ENCODE peak calls at places on chromosomes 16 and 17, in six cellular contexts. G is bronchial epithelial cell, N is transverse colon, C is fibroblast of pulmonary artery, X is NB4, S is lower leg skin. M is an unnamed sample.

GRCh38 chr16:17529982-17530760 is 59.4 kb upstream of the XYLT1 start:
- DNase-seq in C (no peak), N (peak), X (no peak), S (no peak), G (no peak), M (no peak)

GRCh38 chr17:49101054-49101534 is 31.5 kb upstream of the B4GALNT2 start:
- DNase-seq in C (peak), S (peak), X (no peak), G (peak), N (no peak), M (peak)

GRCh38 chr17:75785770-75786538 is 1.3 kb downstream of the UNK start:
- DNase-seq in G (peak), X (peak), C (peak), N (no peak), S (no peak), M (no peak)

GRCh38 chr17:33436321-33436720 is 143.2 kb upstream of the ASIC2 start:
- DNase-seq in C (peak), S (no peak), N (no peak), X (peak), G (peak), M (no peak)

GRCh38 chr16:73196670-73197069 is 148.7 kb upstream of the ZFHX3 start:
- DNase-seq in N (peak), C (peak), X (peak), G (peak), S (no peak), M (peak)

GRCh38 chr17:5537251-5537650 is 47.1 kb downstream of the NLRP1 start:
- DNase-seq in N (no peak), X (no peak), C (peak), S (no peak), G (no peak), M (no peak)

GRCh38 chr17:82242977-82243647 is 14.3 kb downstream of the SLC16A3 start:
- DNase-seq in C (peak), G (peak), S (no peak), X (peak), N (peak), M (peak)

GRCh38 chr17:7294614-7295153 is at the start of gene YBX2:
- DNase-seq in X (peak), N (peak), S (peak), C (no peak), G (no peak), M (peak)

GRCh38 chr16:88333645-88334516 is 48.9 kb upstream of the ZNF469 start:
- DNase-seq in G (no peak), S (no peak), N (no peak), C (no peak), X (no peak), M (no peak)

GRCh38 chr17:7479139-7479388 is 367 bp downstream of the ZBTB4 start:
- DNase-seq in C (no peak), S (no peak), G (no peak), X (no peak), N (no peak), M (no peak)

GRCh38 chr17:1006054-1006453 is 9.1 kb downstream of the TIMM22 start:
- DNase-seq in S (no peak), C (no peak), G (peak), N (peak), X (no peak), M (no peak)

GRCh38 chr17:65294184-65294719 is 157.1 kb downstream of the RGS9 start:
- DNase-seq in X (peak), N (peak), S (peak), G (peak), C (peak), M (peak)

GRCh38 chr17:56593073-56593740 is at the start of gene NOG:
- DNase-seq in N (no peak), S (peak), G (no peak), X (peak), C (no peak), M (peak)

GRCh38 chr16:3188925-3189825 is 1.2 kb downstream of the OR1F1 start:
- DNase-seq in N (no peak), S (no peak), X (peak), G (peak), C (peak), M (peak)

GRCh38 chr16:1150511-1150982 is 2.4 kb upstream of the CACNA1H start:
- DNase-seq in G (no peak), S (no peak), X (peak), C (no peak), N (no peak), M (no peak)
- TF ChIP-seq CTCF in G (no peak), S (no peak), X (no peak), C (no peak), N (no peak), M (no peak)

GRCh38 chr17:67376509-67376891 is 581 bp upstream of the PITPNC1 start:
- DNase-seq in G (no peak), N (peak), S (no peak), X (peak), C (no peak), M (no peak)

GRCh38 chr17:67378444-67379250 is 1.6 kb downstream of the PITPNC1 start:
- DNase-seq in C (peak), G (peak), S (peak), N (peak), X (peak), M (peak)

GRCh38 chr17:67375761-67376160 is 1.3 kb upstream of the PITPNC1 start:
- DNase-seq in G (no peak), S (no peak), C (no peak), X (no peak), N (no peak), M (no peak)

GRCh38 chr17:67377727-67378443 is 804 bp downstream of the PITPNC1 start:
- DNase-seq in S (peak), X (peak), N (peak), G (peak), C (peak), M (peak)

DNA sequence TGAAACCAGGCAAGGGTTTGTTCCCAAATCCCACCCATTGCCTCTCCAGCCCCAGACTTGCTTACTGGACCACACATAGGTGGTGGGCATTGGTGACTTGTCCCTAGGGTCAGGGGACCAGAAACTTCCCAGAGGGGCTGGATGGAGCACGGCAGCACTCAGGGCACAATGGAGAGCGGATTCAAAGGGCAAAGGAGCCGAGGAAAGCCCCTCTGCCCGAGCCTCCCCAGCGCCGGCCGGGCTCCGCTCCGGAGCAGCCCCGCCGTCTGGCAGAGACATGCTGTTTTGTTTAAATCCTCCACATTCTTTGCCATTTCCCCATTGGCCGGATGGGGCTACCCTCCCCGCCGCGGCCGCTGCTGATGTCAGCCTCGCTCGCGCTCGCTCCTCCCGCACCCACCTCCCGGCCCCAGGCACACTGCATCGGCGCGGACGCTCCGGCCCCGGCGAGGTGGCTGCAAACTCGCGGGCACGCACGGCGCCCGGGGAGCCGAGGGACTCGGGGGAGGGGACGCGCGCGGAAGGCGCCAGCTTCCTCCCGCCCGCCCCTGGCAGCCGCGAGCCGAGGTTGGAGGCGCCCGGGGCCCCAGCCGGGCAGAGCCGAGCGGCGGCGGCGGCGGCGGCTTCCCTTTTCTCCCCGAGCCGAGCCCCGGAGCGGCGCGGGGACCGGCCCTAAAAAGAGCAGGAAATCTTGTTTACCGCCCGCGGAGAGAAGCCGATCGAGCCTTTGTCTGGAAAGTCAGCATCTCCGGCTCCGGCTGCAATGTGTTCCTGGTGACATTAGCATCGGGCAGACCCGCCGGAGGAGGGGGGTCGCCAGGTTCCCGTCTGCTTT is at the start of gene PITPNC1:
- DNase-seq in X (peak), N (peak), S (peak), C (peak), G (peak), M (peak)
- TF ChIP-seq CTCF in X (no peak), N (peak), S (no peak), C (peak), G (no peak), M (no peak)

GRCh38 chr17:81058263-81058871 is 23.4 kb downstream of the BAIAP2 start:
- DNase-seq in N (no peak), X (no peak), S (no peak), G (no peak), C (no peak), M (no peak)

GRCh38 chr17:81059026-81059425 is 24.1 kb downstream of the BAIAP2 start:
- DNase-seq in X (no peak), G (peak), N (no peak), S (no peak), C (peak), M (no peak)

GRCh38 chr17:81056352-81056751 is 21.4 kb downstream of the BAIAP2 start:
- DNase-seq in G (no peak), S (no peak), X (no peak), N (no peak), C (no peak), M (no peak)

GRCh38 chr17:81057777-81058176 is 22.8 kb downstream of the BAIAP2 start:
- DNase-seq in S (no peak), X (no peak), G (no peak), N (no peak), C (no peak), M (no peak)

DNA sequence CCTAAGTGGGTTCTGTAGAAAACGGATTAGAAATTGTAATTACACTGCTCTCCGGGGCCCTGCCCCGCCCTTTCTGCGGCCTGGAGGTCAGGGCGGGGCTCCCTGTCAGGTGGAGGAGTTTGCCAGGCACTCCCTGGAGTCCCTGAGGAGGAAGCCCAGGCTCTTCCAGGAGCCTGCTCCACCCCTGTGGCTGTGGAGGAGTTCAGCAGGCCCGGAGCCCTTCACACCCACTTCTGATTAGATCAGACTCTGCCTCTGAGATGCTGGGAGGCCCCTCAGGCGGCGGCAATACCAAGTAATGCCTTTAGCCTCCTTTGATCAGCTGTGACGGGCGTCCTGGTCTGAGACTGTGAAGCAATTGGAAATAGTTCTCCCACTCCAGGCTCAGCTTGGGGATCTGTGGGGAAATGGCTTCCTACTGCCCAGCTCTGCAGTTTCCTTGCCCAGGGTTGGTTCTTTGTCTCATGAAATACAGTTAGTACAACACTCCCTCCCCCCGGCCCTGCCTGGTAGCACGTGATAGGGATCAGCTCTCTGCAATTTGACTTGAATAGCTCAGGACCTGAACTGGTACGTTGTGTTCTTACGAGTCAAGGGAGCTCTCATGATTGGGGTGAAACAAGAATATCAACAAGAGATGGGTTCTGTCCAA is 22.3 kb downstream of the BAIAP2 start:
- DNase-seq in S (no peak), C (peak), N (peak), G (peak), X (peak), M (peak)
- TF ChIP-seq CTCF in S (no peak), C (no peak), N (no peak), G (peak), X (no peak), M (no peak)

DNA sequence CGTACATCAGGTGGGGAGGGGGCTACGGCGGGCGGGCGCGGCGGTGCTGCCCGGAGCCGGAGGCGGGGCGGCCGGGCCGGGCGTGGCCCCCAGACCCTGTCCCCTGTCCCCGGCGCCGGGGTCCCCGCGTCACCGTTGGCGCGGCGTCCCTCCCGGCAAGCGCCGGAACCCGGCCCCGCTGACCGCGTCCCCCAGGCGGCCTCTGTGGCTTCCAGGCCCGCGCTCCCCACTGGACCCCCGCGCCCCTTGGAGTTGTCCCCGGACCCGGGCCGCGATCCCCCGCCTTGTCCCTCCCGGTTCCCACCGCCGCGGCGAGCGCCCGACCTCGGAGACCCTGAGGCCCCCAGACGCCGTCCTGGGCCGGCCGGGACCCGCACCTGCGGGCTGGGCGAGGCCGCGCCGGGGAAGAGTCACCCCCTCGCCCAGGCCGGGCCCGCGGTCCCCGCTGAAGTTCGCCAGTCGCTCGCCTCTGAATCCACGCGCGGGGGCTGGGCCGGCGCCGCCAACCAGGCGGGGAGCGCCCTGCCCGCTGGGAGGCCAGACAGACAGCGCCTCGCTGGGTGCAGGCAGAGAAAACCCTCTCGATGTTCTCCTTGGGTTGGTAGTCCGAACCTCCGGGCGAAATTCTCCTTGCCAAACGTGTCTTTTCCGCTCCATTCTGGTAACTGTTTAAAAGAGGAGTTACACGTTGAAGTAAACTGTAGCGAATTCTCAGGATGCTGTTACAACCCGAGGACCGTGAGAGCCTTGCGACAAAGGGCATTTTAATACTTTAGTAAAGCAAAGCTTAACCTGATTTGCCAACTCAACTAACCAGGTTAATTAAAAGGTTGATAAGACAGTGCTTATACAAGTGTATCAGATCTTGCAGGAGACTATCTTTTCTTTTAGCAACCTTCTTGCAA is 761 bp downstream of the GAN start:
- DNase-seq in G (peak), N (peak), S (peak), X (peak), C (peak), M (peak)
- TF ChIP-seq CTCF in G (peak), N (no peak), S (no peak), X (no peak), C (no peak), M (peak)